ENCODE peak calls at places on chromosomes 12 and 14, in six cellular contexts. B is CD4-positive, CD25-positive, alpha-beta regulatory T cell; F is brain microvascular endothelial cell; W is esophagus muscularis mucosa; C is cardiac muscle cell; M is GM23248. A is an unnamed sample.

GRCh38 chr12:56377310-56377988 is 14.8 kb upstream of the APOF start:
- DNase-seq in F (peak), M (peak), W (no peak), C (no peak), B (peak), A (no peak)

GRCh38 chr12:64833928-64834327 is 9.5 kb downstream of the TBC1D30 start:
- DNase-seq in M (no peak), C (no peak), W (no peak), B (no peak), F (no peak), A (no peak)

GRCh38 chr12:79008591-79008990 is 144.0 kb downstream of the SYT1 start:
- DNase-seq in B (no peak), C (no peak), M (no peak), F (no peak), W (no peak), A (no peak)

GRCh38 chr12:26621932-26622331 is 211.1 kb downstream of the ITPR2 start:
- DNase-seq in F (no peak), C (no peak), W (no peak), B (peak), M (no peak), A (no peak)

GRCh38 chr14:33150662-33151061 is 212.0 kb downstream of the NPAS3 start:
- DNase-seq in C (no peak), W (no peak), F (no peak), B (no peak), M (no peak), A (no peak)

GRCh38 chr14:60485600-60486251 is at the start of gene C14orf39:
- DNase-seq in W (no peak), B (no peak), F (no peak), M (peak), C (peak), A (no peak)

GRCh38 chr14:70077005-70077404 is 111.7 kb downstream of the SLC8A3 start:
- DNase-seq in C (no peak), M (no peak), W (no peak), B (no peak), F (no peak), A (no peak)

GRCh38 chr12:24418157-24418556 is 468.7 kb upstream of the SOX5 start:
- DNase-seq in W (no peak), M (no peak), C (no peak), F (no peak), B (no peak), A (no peak)

GRCh38 chr12:105477873-105478272 is 147.4 kb downstream of the C12orf75 start:
- DNase-seq in C (no peak), B (no peak), W (no peak), M (no peak), F (no peak), A (no peak)

GRCh38 chr12:51898937-51899336 is 8.4 kb upstream of the ACVRL1 start:
- DNase-seq in B (no peak), W (no peak), C (peak), F (no peak), M (peak), A (peak)

GRCh38 chr12:10901427-10901826 is 7.9 kb downstream of the TAS2R13 start:
- DNase-seq in F (no peak), C (peak), W (no peak), B (no peak), M (no peak), A (no peak)

GRCh38 chr12:120783197-120783596 is 57.6 kb downstream of the ACADS start:
- DNase-seq in W (no peak), C (peak), M (peak), F (no peak), B (peak), A (no peak)

GRCh38 chr14:74965770-74966153 is 10.4 kb upstream of the PGF start:
- DNase-seq in C (peak), M (peak), B (no peak), W (no peak), F (no peak), A (no peak)

GRCh38 chr12:42213023-42213422 is 25.0 kb downstream of the YAF2 start:
- DNase-seq in M (no peak), F (peak), B (no peak), W (no peak), C (no peak), A (no peak)

GRCh38 chr12:125099407-125099779 is 34.2 kb downstream of the AACS start:
- DNase-seq in B (no peak), C (no peak), M (no peak), F (no peak), W (no peak), A (no peak)

GRCh38 chr14:94387051-94388026 is 1.1 kb downstream of the SERPINA1 start:
- DNase-seq in B (no peak), C (no peak), F (no peak), W (no peak), M (no peak), A (peak)

GRCh38 chr14:94390372-94391086 is 2.1 kb upstream of the SERPINA1 start:
- DNase-seq in C (peak), F (no peak), M (no peak), B (no peak), W (no peak), A (peak)

GRCh38 chr14:94388027-94388895 is at the start of gene SERPINA1:
- DNase-seq in M (peak), C (no peak), B (no peak), F (no peak), W (no peak), A (peak)

GRCh38 chr14:94389731-94390371 is 1.4 kb upstream of the SERPINA1 start:
- DNase-seq in B (no peak), W (no peak), F (no peak), M (no peak), C (no peak), A (peak)

DNA sequence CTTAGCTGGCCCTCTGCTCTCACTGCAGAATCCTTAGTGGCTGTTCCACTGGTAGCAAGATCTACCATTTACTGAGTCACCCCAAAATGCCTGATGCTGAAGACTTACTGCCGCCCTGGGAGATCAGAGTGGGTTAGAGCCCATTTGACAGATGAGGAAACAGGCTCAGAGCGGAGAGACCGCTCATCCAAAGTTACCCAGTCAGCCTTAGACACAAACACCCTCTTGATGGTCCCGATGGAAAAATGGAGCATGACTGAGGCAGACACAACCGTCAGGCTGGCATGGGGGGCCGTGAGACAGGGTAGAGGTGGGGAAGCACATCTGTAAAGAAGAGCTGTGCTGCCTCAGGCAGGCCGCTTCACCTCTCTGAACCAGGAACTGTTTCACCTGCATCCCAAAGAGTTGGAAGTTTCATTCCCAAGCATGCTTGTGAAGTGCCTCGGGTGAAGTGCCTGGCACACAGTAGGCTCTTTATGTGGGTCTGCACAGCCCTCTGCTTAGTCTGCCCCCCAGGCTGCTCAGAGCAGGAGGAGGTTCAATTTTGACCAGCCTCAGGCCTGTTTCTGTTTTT is 581 bp upstream of the SERPINA1 start:
- DNase-seq in M (no peak), B (no peak), C (no peak), F (no peak), W (no peak), A (peak)
- H3K4me3 ChIP-seq in M (no peak), B (no peak), C (no peak), F (no peak), W (no peak), A (no peak)

DNA sequence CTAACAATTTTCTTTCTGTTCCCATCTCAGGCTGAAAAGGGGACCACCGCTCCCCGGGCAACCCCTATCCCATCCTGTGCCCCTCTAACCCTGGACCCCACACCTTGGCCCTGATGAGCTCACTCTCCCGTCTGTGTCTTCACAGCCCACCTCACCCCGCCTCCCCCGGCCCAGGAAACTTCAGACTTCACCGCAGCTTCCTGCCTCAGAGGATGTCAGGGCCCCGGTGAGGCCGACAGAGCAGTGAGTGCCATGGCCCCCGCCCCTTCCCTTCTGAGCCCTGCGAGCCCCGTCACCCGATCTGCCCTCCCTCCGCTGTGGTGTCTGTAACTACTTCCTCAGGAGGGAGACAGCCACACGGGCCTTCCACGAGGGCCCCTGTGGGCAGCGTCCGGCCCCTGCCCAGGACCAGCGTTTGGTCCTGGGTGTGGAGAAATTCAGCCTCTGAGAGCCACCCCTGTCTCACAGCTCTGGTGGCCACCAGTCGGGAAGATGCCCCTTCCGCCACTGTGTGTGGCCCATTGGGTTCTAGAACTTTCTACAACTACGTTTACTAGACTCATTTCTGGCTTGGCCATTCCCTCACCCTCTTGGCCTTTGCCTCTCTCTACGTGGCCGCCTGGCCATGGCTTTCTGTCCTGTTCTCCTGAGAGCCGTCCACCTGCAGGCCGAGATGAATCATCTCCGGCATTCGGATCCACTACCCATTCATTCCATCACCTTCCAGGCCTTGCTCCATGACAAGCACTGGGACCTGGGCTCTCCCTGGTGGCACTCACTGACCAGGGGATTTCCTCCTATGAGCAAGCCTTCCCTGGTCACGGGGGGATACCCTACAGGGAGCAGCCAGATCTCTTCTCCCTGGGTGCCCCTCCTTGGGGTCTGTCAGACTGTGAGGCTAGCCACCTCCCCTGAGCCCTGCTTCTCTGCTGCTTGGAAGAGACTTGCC is 3.4 kb downstream of the RHOF start:
- DNase-seq in W (no peak), B (peak), M (no peak), C (peak), F (no peak), A (no peak)
- H3K27ac ChIP-seq in W (peak), B (peak), M (no peak), C (no peak), F (no peak), A (peak)

DNA sequence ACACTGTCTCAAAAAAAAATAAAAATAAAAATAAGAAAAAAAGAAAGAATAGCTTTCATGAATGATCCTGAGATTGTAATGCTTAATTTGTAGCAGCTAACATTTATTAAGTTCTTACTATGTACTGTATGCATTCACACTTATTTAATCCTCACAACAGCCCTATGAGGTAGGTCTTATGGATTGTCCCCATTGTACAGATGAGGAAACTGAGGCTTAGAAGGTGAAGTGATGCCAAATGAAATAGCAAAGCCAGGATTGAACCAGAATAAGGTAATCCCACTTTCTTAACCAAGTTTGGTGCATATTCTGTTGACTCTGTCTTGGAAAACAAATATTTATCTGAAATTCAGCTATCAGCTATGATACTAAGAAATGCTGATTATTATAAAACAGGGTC is 2.1 kb downstream of the USP30 start:
- DNase-seq in M (no peak), F (no peak), W (no peak), B (no peak), C (no peak), A (no peak)
- H3K4me3 ChIP-seq in M (no peak), F (no peak), W (no peak), B (peak), C (no peak), A (no peak)

DNA sequence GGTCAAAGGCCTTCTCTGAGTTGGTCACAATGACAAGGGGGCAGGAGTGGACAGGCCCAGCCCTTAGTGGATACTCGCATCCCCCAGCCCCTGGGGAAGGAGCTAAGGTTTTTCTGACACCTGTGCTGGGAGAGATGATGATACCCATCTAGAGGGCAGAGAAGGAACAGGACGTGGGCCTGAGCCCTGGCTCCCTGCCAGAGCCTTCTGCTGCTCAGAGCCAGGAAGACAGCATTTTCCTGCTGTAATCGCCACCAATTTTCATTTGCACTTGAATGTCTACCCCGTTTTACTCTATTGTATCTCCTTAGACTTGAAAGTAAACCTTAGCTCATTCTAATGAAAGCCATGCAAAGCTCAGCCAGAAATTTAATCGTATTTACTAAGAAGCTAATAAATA is 17.8 kb upstream of the TRAF3 start:
- DNase-seq in F (no peak), W (no peak), M (peak), B (no peak), C (no peak), A (no peak)
- H3K27ac ChIP-seq in F (no peak), W (no peak), M (no peak), B (no peak), C (no peak), A (no peak)

GRCh38 chr12:12900786-12901157 is 9.4 kb downstream of the GPRC5A start:
- DNase-seq in M (no peak), F (no peak), B (no peak), W (no peak), C (no peak), A (no peak)
- H3K4me3 ChIP-seq in M (no peak), F (no peak), B (no peak), W (no peak), C (no peak), A (no peak)

GRCh38 chr12:92551853-92552397 is 150.9 kb upstream of the PLEKHG7 start:
- DNase-seq in C (no peak), B (peak), F (peak), W (no peak), M (peak), A (no peak)
- H3K27ac ChIP-seq in C (peak), B (no peak), F (no peak), W (no peak), M (no peak), A (peak)

GRCh38 chr14:99673328-99674063 is 10.6 kb upstream of the CYP46A1 start:
- DNase-seq in C (no peak), B (no peak), F (no peak), M (no peak), W (no peak), A (no peak)
- H3K4me3 ChIP-seq in C (no peak), B (no peak), F (no peak), M (no peak), W (no peak), A (no peak)

GRCh38 chr12:68976304-68976915 is 43.4 kb upstream of the CPM start:
- DNase-seq in B (no peak), C (no peak), M (no peak), F (no peak), W (no peak), A (no peak)
- H3K27ac ChIP-seq in B (no peak), C (no peak), M (no peak), F (no peak), W (no peak), A (no peak)

GRCh38 chr14:65282909-65283253 is 129.6 kb upstream of the FUT8 start:
- DNase-seq in F (no peak), C (no peak), B (peak), W (no peak), M (no peak), A (no peak)
- H3K4me3 ChIP-seq in F (no peak), C (no peak), B (peak), W (no peak), M (peak), A (peak)

GRCh38 chr12:122860052-122860853 is 25.0 kb downstream of the HIP1R start:
- DNase-seq in C (peak), B (peak), W (no peak), F (peak), M (peak), A (peak)

GRCh38 chr12:122862872-122863701 is 27.8 kb downstream of the HIP1R start:
- DNase-seq in F (no peak), W (no peak), M (no peak), B (no peak), C (no peak), A (no peak)

GRCh38 chr12:122861586-122861970 is 26.3 kb downstream of the HIP1R start:
- DNase-seq in W (no peak), F (no peak), M (no peak), B (no peak), C (no peak), A (no peak)

GRCh38 chr12:122860854-122861585 is 25.8 kb downstream of the HIP1R start:
- DNase-seq in B (no peak), M (no peak), C (no peak), F (no peak), W (no peak), A (no peak)

GRCh38 chr12:122862110-122862634 is 26.9 kb downstream of the HIP1R start:
- DNase-seq in B (no peak), W (no peak), M (no peak), C (no peak), F (no peak), A (no peak)
- H3K27ac ChIP-seq in B (no peak), W (peak), M (no peak), C (peak), F (no peak), A (no peak)